ENCODE peak calls at places on chromosome 2, in eight cellular contexts. F, O, P, A, S, D, G and M are unnamed samples.

GRCh38 chr2:218644721-218645120 is 14.7 kb downstream of the ZNF142 start:
- DNase-seq in P (no peak), D (no peak), S (no peak), A (no peak), G (no peak), O (no peak), F (no peak), M (no peak)

GRCh38 chr2:95384854-95385569 is 17.5 kb upstream of the FAHD2A start:
- DNase-seq in S (no peak), G (no peak), P (no peak), F (no peak), D (no peak), O (no peak), A (no peak), M (no peak)

GRCh38 chr2:219553463-219553862 is 9.6 kb downstream of the TMEM198 start:
- DNase-seq in F (no peak), A (no peak), S (no peak), D (no peak), P (no peak), O (no peak), G (no peak), M (no peak)

GRCh38 chr2:11652555-11652954 is 17.4 kb downstream of the NTSR2 start:
- DNase-seq in O (no peak), P (no peak), D (no peak), G (no peak), F (no peak), S (no peak), A (no peak), M (no peak)

GRCh38 chr2:45339253-45339652 is 271.8 kb downstream of the SRBD1 start:
- DNase-seq in S (no peak), P (no peak), G (no peak), F (no peak), D (no peak), A (no peak), O (no peak), M (no peak)

GRCh38 chr2:20106746-20107145 is 55.3 kb upstream of the LAPTM4A start:
- DNase-seq in F (peak), G (peak), S (peak), O (no peak), D (no peak), P (no peak), A (no peak), M (no peak)

GRCh38 chr2:216572582-216573578 is 60.3 kb upstream of the IGFBP2 start:
- DNase-seq in D (peak), S (no peak), O (peak), G (no peak), P (no peak), F (no peak), A (no peak), M (no peak)

GRCh38 chr2:169087757-169088379 is 18.5 kb downstream of the DHRS9 start:
- DNase-seq in G (no peak), S (no peak), D (no peak), F (no peak), O (no peak), A (no peak), P (no peak), M (no peak)

GRCh38 chr2:138373993-138374408 is 127.6 kb upstream of the SPOPL start:
- DNase-seq in G (no peak), D (peak), O (peak), A (peak), F (no peak), S (peak), P (no peak), M (peak)